ENCODE peak calls at places on chromosomes 1 and 21, in ten cellular contexts. U is upper lobe of left lung, I is GM12878, Y is sigmoid colon, N is ovary, L is tibial nerve, W is suprapubic skin, X is K562, R is stomach, P is A549. E is an unnamed sample.

GRCh38 chr21:30199989-30200388 is 15.9 kb downstream of the CLDN8 start:
- DNase-seq in Y (no peak), N (no peak), I (no peak), X (no peak), L (no peak), W (no peak), R (no peak), U (no peak), P (no peak), E (no peak)

GRCh38 chr1:46248122-46248920 is 758 bp downstream of the RAD54L start:
- DNase-seq in X (peak), P (peak), I (no peak), L (no peak), U (no peak), W (no peak), Y (peak), N (peak), R (peak), E (peak)

GRCh38 chr1:233478611-233479010 is 135.3 kb upstream of the KCNK1 start:
- DNase-seq in X (no peak), R (no peak), I (no peak), U (no peak), L (no peak), P (no peak), W (no peak), N (no peak), Y (no peak), E (no peak)

GRCh38 chr1:27133990-27134389 is 20.9 kb downstream of the SLC9A1 start:
- DNase-seq in W (no peak), N (no peak), L (no peak), P (no peak), X (no peak), R (no peak), Y (no peak), U (no peak), I (peak), E (no peak)

GRCh38 chr1:46455951-46456350 is 33.7 kb upstream of the DMBX1 start:
- DNase-seq in W (no peak), U (peak), R (no peak), N (no peak), L (no peak), I (no peak), P (no peak), Y (no peak), X (no peak), E (no peak)

GRCh38 chr1:84581648-84582047 is 7.4 kb upstream of the CTBS start:
- DNase-seq in L (no peak), U (no peak), W (no peak), X (no peak), R (no peak), P (no peak), Y (no peak), N (no peak), I (no peak), E (no peak)

GRCh38 chr21:45970674-45971486 is 10.7 kb upstream of the COL6A1 start:
- DNase-seq in R (no peak), P (peak), I (no peak), N (peak), X (peak), Y (peak), U (peak), W (peak), L (no peak), E (peak)

GRCh38 chr1:64183380-64183984 is 19.9 kb upstream of the UBE2U start:
- DNase-seq in I (no peak), W (no peak), U (no peak), L (no peak), X (no peak), R (no peak), Y (peak), N (peak), P (no peak), E (no peak)

GRCh38 chr1:244450597-244451538 is 841 bp downstream of the ADSS2 start:
- DNase-seq in L (no peak), N (peak), Y (peak), W (peak), R (peak), U (peak), X (peak), I (no peak), P (peak), E (peak)

GRCh38 chr1:74729741-74730478 is 2.9 kb downstream of the CRYZ start:
- DNase-seq in U (no peak), W (no peak), Y (no peak), P (peak), R (no peak), I (no peak), L (no peak), X (peak), N (no peak), E (no peak)

GRCh38 chr1:67735806-67736627 is 51.0 kb downstream of the GADD45A start:
- DNase-seq in Y (peak), P (peak), W (peak), N (peak), X (peak), I (peak), U (peak), R (peak), L (peak), E (peak)

GRCh38 chr1:57017201-57017600 is 51.4 kb upstream of the C8B start:
- DNase-seq in L (no peak), N (no peak), X (no peak), I (no peak), R (no peak), U (no peak), P (no peak), W (no peak), Y (no peak), E (no peak)

GRCh38 chr1:160359559-160360226 is 7.2 kb upstream of the NHLH1 start:
- DNase-seq in L (no peak), Y (no peak), P (no peak), X (no peak), R (no peak), U (no peak), N (no peak), I (no peak), W (no peak), E (no peak)

GRCh38 chr1:183982172-183982963 is 55.2 kb downstream of the COLGALT2 start:
- DNase-seq in X (no peak), R (no peak), Y (no peak), P (no peak), U (no peak), N (no peak), L (no peak), W (no peak), I (no peak), E (no peak)

GRCh38 chr1:6180215-6180577 is at the start of gene CHD5:
- DNase-seq in L (no peak), N (peak), Y (no peak), W (no peak), I (no peak), U (no peak), P (no peak), X (no peak), R (no peak), E (no peak)

GRCh38 chr21:14587266-14587665 is 41.2 kb upstream of the SAMSN1 start:
- DNase-seq in R (no peak), N (no peak), P (no peak), U (no peak), W (no peak), I (no peak), L (no peak), Y (no peak), X (no peak), E (no peak)

GRCh38 chr1:181350146-181350545 is 133.2 kb upstream of the CACNA1E start:
- DNase-seq in Y (no peak), X (no peak), L (no peak), P (no peak), U (no peak), I (no peak), N (no peak), R (no peak), W (no peak), E (no peak)

GRCh38 chr1:61259379-61260148 is 177.2 kb downstream of the NFIA start:
- DNase-seq in W (no peak), N (no peak), X (no peak), L (no peak), R (no peak), I (no peak), U (no peak), P (no peak), Y (no peak), E (no peak)

GRCh38 chr21:39712976-39713375 is 32.0 kb upstream of the IGSF5 start:
- DNase-seq in I (no peak), X (peak), U (no peak), N (no peak), L (no peak), W (no peak), P (peak), Y (no peak), R (no peak), E (peak)

GRCh38 chr1:235919797-235920475 is 53.2 kb upstream of the LYST start:
- DNase-seq in R (no peak), X (no peak), L (no peak), P (peak), Y (no peak), N (no peak), U (no peak), I (no peak), W (no peak), E (no peak)

GRCh38 chr1:236618507-236618906 is 14.2 kb upstream of the HEATR1 start:
- DNase-seq in L (no peak), I (no peak), Y (no peak), P (no peak), N (no peak), W (no peak), X (no peak), U (no peak), R (no peak), E (no peak)

GRCh38 chr1:217747156-217747769 is 116.1 kb downstream of the SPATA17 start:
- DNase-seq in W (no peak), L (no peak), P (peak), R (no peak), U (no peak), I (no peak), N (no peak), Y (no peak), X (peak), E (no peak)

GRCh38 chr1:203142684-203143408 is 15.3 kb downstream of the ADORA1 start:
- DNase-seq in U (no peak), I (no peak), N (no peak), X (no peak), R (no peak), L (no peak), P (no peak), W (no peak), Y (no peak), E (no peak)

GRCh38 chr1:56644941-56645662 is at the start of gene PRKAA2:
- DNase-seq in W (no peak), L (no peak), U (peak), N (peak), I (no peak), P (peak), X (peak), R (peak), Y (peak), E (peak)

GRCh38 chr1:245953876-245954660 is 553.0 kb downstream of the SMYD3 start:
- DNase-seq in R (no peak), N (no peak), I (peak), Y (no peak), X (no peak), W (no peak), U (no peak), P (no peak), L (no peak), E (no peak)

GRCh38 chr1:89962024-89962741 is 32.7 kb upstream of the ZNF326 start:
- DNase-seq in U (no peak), Y (no peak), I (no peak), X (no peak), P (no peak), R (no peak), W (no peak), L (no peak), N (no peak), E (no peak)

GRCh38 chr1:87155648-87156047 is 173.0 kb upstream of the LMO4 start:
- DNase-seq in U (peak), N (no peak), L (no peak), W (no peak), I (no peak), X (no peak), Y (no peak), P (no peak), R (no peak), E (no peak)

GRCh38 chr21:31267644-31268043 is 76.4 kb downstream of the TIAM1 start:
- DNase-seq in I (no peak), P (no peak), X (no peak), R (no peak), Y (no peak), U (no peak), L (no peak), N (no peak), W (no peak), E (no peak)

GRCh38 chr1:110783292-110783918 is 89.5 kb upstream of the CD53 start:
- DNase-seq in Y (no peak), X (peak), N (peak), L (no peak), U (no peak), R (peak), P (peak), W (no peak), I (no peak), E (peak)

DNA sequence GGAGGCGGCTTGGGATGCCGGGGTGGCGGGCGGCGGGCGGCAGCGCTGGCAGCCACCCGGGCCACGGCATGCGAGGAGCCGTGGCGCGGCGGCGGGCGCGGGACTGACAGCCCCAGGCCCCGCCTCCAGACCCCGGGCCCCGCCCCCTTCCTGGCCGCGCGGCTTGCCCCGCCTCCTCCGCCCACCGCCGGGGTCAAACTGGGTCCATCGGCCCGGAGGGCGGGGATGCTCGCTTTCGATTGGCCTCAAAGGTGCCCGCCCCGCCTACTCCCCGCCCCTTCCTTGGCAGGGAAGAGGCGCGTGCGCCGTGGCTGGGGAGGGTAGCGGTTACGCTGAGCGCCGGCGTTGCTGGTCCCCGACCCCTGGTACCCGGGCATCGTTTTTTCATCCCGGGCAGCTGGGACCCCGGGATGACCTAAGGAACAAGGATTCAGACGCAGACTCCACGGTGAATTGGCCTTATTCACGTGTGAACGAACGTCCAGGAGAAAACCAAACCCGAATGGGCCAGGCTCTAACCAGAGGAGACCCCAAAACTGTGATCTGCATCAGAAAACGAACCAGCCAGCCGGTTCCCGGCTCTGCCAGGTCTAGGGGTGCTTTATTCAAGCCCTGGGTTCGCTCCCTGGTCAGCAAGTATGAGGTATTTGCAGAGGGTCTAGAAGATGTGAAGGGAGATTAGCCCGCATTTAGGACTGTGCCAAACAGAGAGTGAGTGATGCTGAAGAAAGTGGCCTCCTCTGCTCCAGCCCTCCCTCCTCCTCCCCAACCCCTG is 117.2 kb upstream of the GUCA2B start:
- DNase-seq in N (peak), Y (peak), X (peak), P (peak), I (peak), R (peak), U (peak), W (peak), L (peak), E (peak)
- TF ChIP-seq POLR2A in N (no peak), Y (peak), X (peak), P (peak), I (peak), R (no peak), U (peak), W (no peak), L (peak), E (peak)

DNA sequence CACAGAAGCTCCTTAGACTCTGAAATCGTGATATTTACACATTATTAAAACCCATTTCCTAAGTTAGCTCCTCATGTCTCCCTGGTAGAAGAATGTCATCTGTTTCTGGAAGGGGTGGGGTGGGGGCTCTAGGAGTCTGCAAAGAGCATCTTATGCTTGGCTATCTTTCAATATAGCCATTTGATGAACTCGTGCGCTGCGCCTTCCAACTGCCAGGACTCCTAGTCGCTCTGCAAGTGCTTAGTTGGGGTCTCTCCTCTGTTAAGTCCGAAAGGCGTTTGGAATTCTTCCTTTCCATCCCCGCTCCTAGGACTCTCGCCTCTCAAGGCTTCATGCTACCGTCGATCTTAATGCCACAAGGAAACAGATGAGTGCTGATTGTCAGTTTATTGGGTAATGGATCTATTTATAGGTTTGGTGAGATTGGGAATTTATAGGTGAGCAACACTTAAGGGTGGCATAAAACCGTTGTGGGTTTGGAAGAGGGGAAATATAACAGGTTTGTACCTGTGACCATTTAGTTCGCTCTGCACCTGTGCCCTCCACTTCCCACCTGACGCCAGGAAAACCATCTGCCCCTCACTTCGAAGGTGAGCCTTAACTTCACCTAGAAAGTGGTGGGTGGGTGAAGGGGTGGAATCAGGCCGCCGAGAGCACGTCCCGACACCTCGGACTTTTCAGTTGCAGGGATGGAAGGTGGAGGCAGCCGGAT is 1.1 kb downstream of the KCNH1 start:
- DNase-seq in R (no peak), U (no peak), L (no peak), X (no peak), W (no peak), I (no peak), Y (no peak), N (no peak), P (no peak), E (no peak)
- H3K4me3 ChIP-seq in R (peak), U (no peak), L (peak), X (no peak), W (peak), I (no peak), Y (peak), N (no peak), P (peak), E (no peak)

DNA sequence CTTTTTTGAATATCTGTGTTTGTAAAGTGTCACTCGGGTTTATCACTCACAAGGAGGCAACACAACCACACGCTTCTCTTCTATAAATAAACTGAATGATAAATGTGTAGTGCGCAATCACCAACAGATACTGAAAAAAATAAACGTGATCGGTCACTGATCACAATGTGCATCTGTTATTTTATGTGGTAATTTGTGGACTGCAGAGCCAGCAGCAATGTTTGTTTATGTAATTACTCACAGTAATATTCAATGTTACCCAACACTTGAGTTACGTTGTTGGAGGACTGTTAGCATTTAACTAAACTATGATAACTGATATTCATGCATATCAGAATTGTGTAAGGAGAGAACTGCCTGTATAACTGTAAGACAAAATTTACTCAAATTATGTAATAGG is 129.6 kb downstream of the USH2A start:
- DNase-seq in L (no peak), U (no peak), N (no peak), W (no peak), X (no peak), I (no peak), R (no peak), P (no peak), Y (no peak), E (no peak)
- TF ChIP-seq EP300 in L (no peak), U (no peak), N (no peak), W (no peak), X (no peak), I (no peak), R (no peak), P (no peak), Y (no peak), E (no peak)

DNA sequence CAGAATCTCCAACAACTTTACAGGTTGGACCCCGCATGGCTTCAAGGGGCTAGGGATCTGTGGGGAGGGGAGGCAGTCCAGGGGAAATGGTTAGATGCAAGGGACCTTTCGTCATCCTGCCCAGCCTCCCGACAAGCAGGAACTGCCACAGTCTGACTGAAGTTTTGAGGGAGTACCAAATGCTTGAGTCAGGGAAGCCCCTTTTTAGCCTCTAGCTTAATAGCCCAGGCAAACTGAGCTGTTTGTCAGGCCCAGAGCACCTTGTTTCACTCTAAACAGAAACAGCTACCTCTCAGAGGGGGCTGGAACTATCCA is 1.1 kb downstream of the TOR3A start:
- DNase-seq in I (no peak), W (no peak), L (no peak), U (no peak), N (no peak), R (no peak), Y (no peak), X (no peak), P (no peak), E (no peak)
- TF ChIP-seq POLR2A in I (no peak), W (no peak), L (no peak), U (no peak), N (no peak), R (no peak), Y (no peak), X (no peak), P (no peak), E (no peak)

DNA sequence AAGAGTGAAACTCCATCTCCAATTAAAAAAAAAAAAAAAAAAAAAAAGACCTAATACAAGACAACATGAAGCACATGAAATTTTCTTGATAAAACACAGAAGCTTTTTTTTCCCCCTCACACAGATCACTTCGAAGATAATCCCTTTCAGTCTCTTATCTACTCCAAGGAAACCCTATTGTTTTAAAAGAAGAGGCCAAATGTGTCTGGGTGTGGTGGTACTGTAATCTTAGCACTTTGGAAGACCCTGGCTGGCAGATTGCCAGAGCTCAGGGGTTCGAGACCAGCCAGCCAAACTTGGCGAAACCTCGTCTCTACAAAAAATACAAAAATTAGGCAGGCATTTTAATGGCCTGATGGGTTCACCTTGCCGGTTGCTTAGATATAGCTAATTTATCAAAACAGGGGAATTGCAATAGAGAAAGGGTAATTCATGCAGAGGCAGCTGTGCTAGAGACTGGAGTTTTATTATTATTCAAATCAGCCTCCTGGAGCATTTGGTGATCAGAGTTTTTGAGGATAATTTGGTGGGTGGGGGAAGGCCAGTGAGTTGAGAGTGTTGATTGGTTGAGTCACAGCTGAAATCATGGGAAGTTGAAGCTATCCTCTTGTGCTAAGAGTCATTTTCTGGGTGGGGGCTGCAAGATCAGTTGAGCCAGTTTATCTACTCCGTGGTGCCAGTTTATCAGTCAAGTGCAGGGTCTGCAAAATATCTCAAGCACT is 62.5 kb downstream of the SLC16A1 start:
- DNase-seq in R (no peak), W (peak), Y (no peak), I (no peak), N (no peak), L (no peak), U (no peak), X (no peak), P (no peak), E (no peak)
- H3K4me3 ChIP-seq in R (no peak), W (no peak), Y (no peak), I (no peak), N (no peak), L (no peak), U (no peak), X (no peak), P (no peak), E (no peak)